ENCODE peak calls at places on chromosomes 6 and 20, in six cellular contexts. S, I, D, X, U and G are unnamed samples.

GRCh38 chr6:170553686-170554085 is 483 bp upstream of the TBP start:
- DNase-seq in S (no peak), I (peak; percentile 32), D (peak; percentile 47), X (no peak), U (no peak), G (no peak)

GRCh38 chr6:26123675-26124549 is 36.7 kb downstream of the HFE start:
- DNase-seq in S (peak; percentile 95), I (peak; percentile 81), D (peak; percentile 93), X (peak; percentile 99), U (peak; percentile 98), G (peak; percentile 94)

GRCh38 chr20:48709744-48710143 is 118.1 kb downstream of the PREX1 start:
- DNase-seq in S (peak; percentile 18), I (no peak), D (no peak), X (no peak), U (no peak), G (peak; percentile 32)

GRCh38 chr6:44061375-44062104 is 65.7 kb downstream of the MRPL14 start:
- DNase-seq in S (no peak), I (no peak), D (no peak), X (no peak), U (no peak), G (no peak)

GRCh38 chr6:43847741-43848630 is 78.0 kb downstream of the VEGFA start:
- DNase-seq in S (no peak), I (no peak), D (no peak), X (no peak), U (no peak), G (no peak)

GRCh38 chr20:2692886-2693285 is 306 bp downstream of the EBF4 start:
- DNase-seq in S (peak; percentile 72), I (peak; percentile 25), D (no peak), X (no peak), U (no peak), G (peak; percentile 54)

GRCh38 chr6:70633870-70634269 is 33.8 kb upstream of the SMAP1 start:
- DNase-seq in S (no peak), I (no peak), D (no peak), X (no peak), U (no peak), G (no peak)

GRCh38 chr20:62365814-62366369 is 1.2 kb downstream of the LAMA5 start:
- DNase-seq in S (no peak), I (no peak), D (peak; percentile 67), X (no peak), U (no peak), G (peak; percentile 80)

GRCh38 chr6:47733879-47734558 is 35.6 kb downstream of the ADGRF4 start:
- DNase-seq in S (no peak), I (no peak), D (peak; percentile 13), X (peak; percentile 26), U (peak; percentile 49), G (no peak)

GRCh38 chr6:22444335-22444734 is 125.0 kb upstream of the HDGFL1 start:
- DNase-seq in S (no peak), I (no peak), D (no peak), X (no peak), U (peak; percentile 93), G (no peak)

GRCh38 chr20:50215917-50216316 is 25.3 kb downstream of the CEBPB start:
- DNase-seq in S (no peak), I (no peak), D (peak; percentile 20), X (no peak), U (no peak), G (no peak)

GRCh38 chr6:3208096-3208774 is 19.2 kb downstream of the TUBB2B start:
- DNase-seq in S (no peak), I (no peak), D (no peak), X (no peak), U (no peak), G (no peak)

GRCh38 chr6:87716928-87717655 is 15.1 kb upstream of the AKIRIN2 start:
- DNase-seq in S (no peak), I (no peak), D (no peak), X (no peak), U (no peak), G (no peak)

GRCh38 chr6:36269834-36270705 is at the start of gene PNPLA1:
- DNase-seq in S (no peak), I (no peak), D (no peak), X (no peak), U (no peak), G (no peak)

GRCh38 chr6:135227349-135227748 is 46.2 kb downstream of the MYB start:
- DNase-seq in S (no peak), I (no peak), D (no peak), X (no peak), U (no peak), G (no peak)

GRCh38 chr6:158653577-158654354 is 3.9 kb downstream of the SYTL3 start:
- DNase-seq in S (peak; percentile 91), I (peak; percentile 61), D (no peak), X (no peak), U (no peak), G (no peak)

GRCh38 chr20:58592076-58592695 is 58.9 kb upstream of the STX16 start:
- DNase-seq in S (peak; percentile 44), I (no peak), D (no peak), X (no peak), U (no peak), G (no peak)

GRCh38 chr20:31713312-31714049 is 9.2 kb downstream of the BCL2L1 start:
- DNase-seq in S (peak; percentile 29), I (peak; percentile 56), D (no peak), X (peak; percentile 69), U (peak; percentile 78), G (peak; percentile 95)

GRCh38 chr6:10441004-10441654 is 26.3 kb upstream of the TFAP2A start:
- DNase-seq in S (no peak), I (no peak), D (no peak), X (peak; percentile 93), U (no peak), G (no peak)

GRCh38 chr6:142013286-142013685 is 119.4 kb upstream of the GJE1 start:
- DNase-seq in S (no peak), I (no peak), D (no peak), X (peak; percentile 84), U (peak; percentile 82), G (no peak)

GRCh38 chr6:148074735-148075134 is 267.9 kb upstream of the SASH1 start:
- DNase-seq in S (no peak), I (no peak), D (peak; percentile 6), X (no peak), U (no peak), G (no peak)

GRCh38 chr6:53679446-53679933 is 13.9 kb upstream of the KLHL31 start:
- DNase-seq in S (no peak), I (no peak), D (no peak), X (peak; percentile 60), U (peak; percentile 33), G (no peak)

GRCh38 chr20:46073443-46073842 is 16.3 kb downstream of the NCOA5 start:
- DNase-seq in S (no peak), I (no peak), D (no peak), X (no peak), U (no peak), G (no peak)

DNA sequence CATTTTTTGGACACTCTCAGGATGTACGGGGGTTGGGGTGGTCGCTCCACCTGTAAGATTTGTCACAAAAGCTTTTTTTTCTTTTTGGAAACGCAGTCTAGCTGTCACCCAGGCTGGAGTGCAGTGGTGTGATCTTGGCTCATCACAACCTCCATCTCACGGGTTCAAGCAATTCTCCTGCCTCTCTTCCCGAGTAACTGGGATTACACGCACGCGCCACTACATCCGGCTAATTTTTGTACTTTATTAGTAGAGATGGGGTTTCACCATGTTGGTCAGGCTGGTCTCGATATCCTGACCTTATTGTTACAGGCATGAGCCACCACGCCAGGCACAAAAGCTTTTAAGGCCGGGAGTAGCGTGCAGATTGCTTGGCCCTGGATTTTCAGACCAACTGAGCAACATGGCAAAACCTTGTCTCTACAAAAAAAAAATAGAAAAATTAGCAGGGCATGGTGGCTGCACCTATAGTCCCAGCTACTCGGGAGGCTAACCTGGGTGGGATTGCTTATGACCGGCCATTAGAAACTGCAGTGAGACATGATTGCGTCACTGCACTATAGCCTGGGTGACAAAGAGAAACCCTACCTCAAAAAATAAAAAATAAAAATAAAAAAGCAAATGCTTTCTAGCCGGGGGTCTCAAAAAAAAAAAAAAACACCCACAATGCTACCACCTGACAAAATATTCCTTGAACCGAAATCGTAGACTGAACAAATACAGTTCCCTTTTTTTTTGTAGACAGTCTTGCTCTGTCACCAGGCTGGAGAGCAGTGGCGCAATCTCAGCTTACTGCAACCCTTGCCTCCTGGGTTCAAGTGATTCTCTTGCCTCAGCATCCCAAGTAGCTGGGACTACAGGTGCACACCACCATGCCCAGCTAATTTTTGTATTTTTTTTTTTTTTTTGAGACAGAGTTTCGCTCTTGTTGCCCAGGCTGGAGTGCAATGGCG is 15.0 kb downstream of the RBM39 start:
- DNase-seq in S (no peak), I (no peak), D (no peak), X (no peak), U (no peak), G (no peak)
- TF ChIP-seq POLR2A in S (no peak), I (no peak), D (no peak), X (no peak), U (no peak), G (no peak)

GRCh38 chr20:3751284-3751663 is 16.3 kb downstream of the ADISSP start:
- DNase-seq in S (no peak), I (no peak), D (no peak), X (no peak), U (no peak), G (peak; percentile 65)
- TF ChIP-seq CTCF in S (no peak), I (no peak), D (no peak), X (no peak), U (peak; percentile 2), G (no peak)

GRCh38 chr6:42692151-42692911 is 30.1 kb downstream of the PRPH2 start:
- DNase-seq in S (no peak), I (no peak), D (peak; percentile 61), X (peak; percentile 64), U (peak; percentile 60), G (no peak)
- TF ChIP-seq POLR2AphosphoS5 in S (no peak), I (no peak), D (peak; percentile 52), X (peak; percentile 19), U (no peak), G (no peak)

GRCh38 chr6:41286544-41287346 is at the start of gene TREM1:
- DNase-seq in S (peak; percentile 86), I (no peak), D (no peak), X (no peak), U (no peak), G (peak; percentile 68)
- TF ChIP-seq POLR2A in S (no peak), I (no peak), D (peak; percentile 21), X (no peak), U (no peak), G (no peak)

GRCh38 chr6:133512410-133513016 is 271.4 kb downstream of the EYA4 start:
- DNase-seq in S (no peak), I (peak; percentile 50), D (peak; percentile 29), X (peak; percentile 44), U (peak; percentile 60), G (no peak)
- TF ChIP-seq CTCF in S (peak; percentile 49), I (peak; percentile 45), D (no peak), X (peak; percentile 58), U (peak; percentile 49), G (peak; percentile 32)

GRCh38 chr6:157432861-157433260 is 51.9 kb downstream of the ZDHHC14 start:
- DNase-seq in S (no peak), I (no peak), D (no peak), X (no peak), U (no peak), G (no peak)
- TF ChIP-seq POLR2AphosphoS5 in S (no peak), I (no peak), D (no peak), X (no peak), U (no peak), G (no peak)

GRCh38 chr6:109455502-109456282 is at the start of gene MICAL1:
- DNase-seq in S (peak; percentile 98), I (peak; percentile 82), D (peak; percentile 41), X (no peak), U (peak; percentile 17), G (peak; percentile 82)
- TF ChIP-seq POLR2A in S (peak; percentile 56), I (no peak), D (peak; percentile 25), X (no peak), U (peak; percentile 68), G (no peak)

GRCh38 chr6:16200231-16200941 is 38.0 kb upstream of the GMPR start:
- DNase-seq in S (no peak), I (no peak), D (peak; percentile 24), X (no peak), U (no peak), G (no peak)
- TF ChIP-seq CTCF in S (no peak), I (no peak), D (no peak), X (no peak), U (no peak), G (no peak)